ENCODE peak calls at places on chromosomes 5 and 9, in six cellular contexts. One of them, this sample, is unnamed.

GRCh38 chr9:121652037-121652837 is 803 bp downstream of the DAB2IP start:
- DNase-seq in aorta: peak; percentile 82
- DNase-seq in colonic mucosa: peak; percentile 72
- DNase-seq in mesendoderm: peak; percentile 70
- DNase-seq in upper lobe of right lung: no peak
- DNase-seq in CD8-positive, alpha-beta memory T cell: peak; percentile 21
- DNase-seq in this sample: peak; percentile 75

GRCh38 chr5:130213607-130214006 is 309.3 kb downstream of the CHSY3 start:
- DNase-seq in upper lobe of right lung: no peak
- DNase-seq in mesendoderm: no peak
- DNase-seq in colonic mucosa: no peak
- DNase-seq in CD8-positive, alpha-beta memory T cell: no peak
- DNase-seq in aorta: no peak
- DNase-seq in this sample: no peak

GRCh38 chr9:99466787-99467186 is 244.7 kb downstream of the SEC61B start:
- DNase-seq in CD8-positive, alpha-beta memory T cell: no peak
- DNase-seq in mesendoderm: no peak
- DNase-seq in aorta: no peak
- DNase-seq in colonic mucosa: no peak
- DNase-seq in upper lobe of right lung: no peak
- DNase-seq in this sample: no peak

GRCh38 chr5:113378960-113379541 is 55.7 kb downstream of the TSSK1B start:
- DNase-seq in upper lobe of right lung: no peak
- DNase-seq in colonic mucosa: peak; percentile 59
- DNase-seq in aorta: no peak
- DNase-seq in CD8-positive, alpha-beta memory T cell: peak; percentile 59
- DNase-seq in mesendoderm: peak; percentile 79
- DNase-seq in this sample: peak; percentile 78

GRCh38 chr5:143893638-143894037 is 81.7 kb downstream of the HMHB1 start:
- DNase-seq in upper lobe of right lung: no peak
- DNase-seq in aorta: no peak
- DNase-seq in colonic mucosa: no peak
- DNase-seq in mesendoderm: no peak
- DNase-seq in CD8-positive, alpha-beta memory T cell: no peak
- DNase-seq in this sample: no peak

GRCh38 chr9:93574900-93575705 is 1.3 kb upstream of the PHF2 start:
- DNase-seq in mesendoderm: peak; percentile 23
- DNase-seq in upper lobe of right lung: no peak
- DNase-seq in CD8-positive, alpha-beta memory T cell: no peak
- DNase-seq in aorta: no peak
- DNase-seq in colonic mucosa: no peak
- DNase-seq in this sample: peak; percentile 75

GRCh38 chr5:76608833-76609232 is 14.4 kb downstream of the F2RL2 start:
- DNase-seq in colonic mucosa: no peak
- DNase-seq in CD8-positive, alpha-beta memory T cell: no peak
- DNase-seq in aorta: no peak
- DNase-seq in upper lobe of right lung: no peak
- DNase-seq in mesendoderm: peak; percentile 30
- DNase-seq in this sample: no peak

GRCh38 chr5:150641006-150641570 is 628 bp downstream of the SYNPO start:
- DNase-seq in mesendoderm: no peak
- DNase-seq in upper lobe of right lung: no peak
- DNase-seq in CD8-positive, alpha-beta memory T cell: no peak
- DNase-seq in aorta: peak; percentile 91
- DNase-seq in colonic mucosa: no peak
- DNase-seq in this sample: no peak

GRCh38 chr9:38216572-38216971 is 147.5 kb upstream of the SHB start:
- DNase-seq in CD8-positive, alpha-beta memory T cell: no peak
- DNase-seq in upper lobe of right lung: no peak
- DNase-seq in mesendoderm: no peak
- DNase-seq in aorta: no peak
- DNase-seq in colonic mucosa: no peak
- DNase-seq in this sample: no peak

GRCh38 chr5:1731091-1731639 is 68.5 kb downstream of the MRPL36 start:
- DNase-seq in colonic mucosa: peak; percentile 8
- DNase-seq in upper lobe of right lung: peak; percentile 28
- DNase-seq in mesendoderm: no peak
- DNase-seq in aorta: peak; percentile 36
- DNase-seq in CD8-positive, alpha-beta memory T cell: no peak
- DNase-seq in this sample: peak; percentile 28

GRCh38 chr9:37430841-37431597 is 8.5 kb downstream of the GRHPR start:
- DNase-seq in colonic mucosa: no peak
- DNase-seq in mesendoderm: peak; percentile 60
- DNase-seq in CD8-positive, alpha-beta memory T cell: no peak
- DNase-seq in aorta: peak; percentile 55
- DNase-seq in upper lobe of right lung: no peak
- DNase-seq in this sample: peak; percentile 80

GRCh38 chr5:151014680-151015343 is 5.6 kb upstream of the GPX3 start:
- DNase-seq in colonic mucosa: no peak
- DNase-seq in CD8-positive, alpha-beta memory T cell: no peak
- DNase-seq in mesendoderm: no peak
- DNase-seq in aorta: no peak
- DNase-seq in upper lobe of right lung: no peak
- DNase-seq in this sample: no peak

GRCh38 chr5:143023447-143024096 is 253.4 kb downstream of the ARHGAP26 start:
- DNase-seq in upper lobe of right lung: no peak
- DNase-seq in aorta: no peak
- DNase-seq in mesendoderm: no peak
- DNase-seq in CD8-positive, alpha-beta memory T cell: peak; percentile 48
- DNase-seq in colonic mucosa: no peak
- DNase-seq in this sample: no peak

GRCh38 chr5:9194509-9194908 is 351.4 kb downstream of the SEMA5A start:
- DNase-seq in aorta: no peak
- DNase-seq in CD8-positive, alpha-beta memory T cell: no peak
- DNase-seq in upper lobe of right lung: no peak
- DNase-seq in mesendoderm: no peak
- DNase-seq in colonic mucosa: no peak
- DNase-seq in this sample: no peak

GRCh38 chr9:87662808-87663528 is 63.0 kb upstream of the CTSL start:
- DNase-seq in mesendoderm: peak; percentile 94
- DNase-seq in upper lobe of right lung: peak; percentile 91
- DNase-seq in CD8-positive, alpha-beta memory T cell: no peak
- DNase-seq in aorta: peak; percentile 93
- DNase-seq in colonic mucosa: peak; percentile 90
- DNase-seq in this sample: peak; percentile 95

GRCh38 chr9:68852941-68853340 is 147.9 kb downstream of the PIP5K1B start:
- DNase-seq in CD8-positive, alpha-beta memory T cell: no peak
- DNase-seq in colonic mucosa: no peak
- DNase-seq in aorta: no peak
- DNase-seq in mesendoderm: no peak
- DNase-seq in upper lobe of right lung: no peak
- DNase-seq in this sample: no peak

GRCh38 chr5:142275496-142275895 is 49.3 kb downstream of the SPRY4 start:
- DNase-seq in CD8-positive, alpha-beta memory T cell: no peak
- DNase-seq in aorta: no peak
- DNase-seq in colonic mucosa: no peak
- DNase-seq in mesendoderm: no peak
- DNase-seq in upper lobe of right lung: no peak
- DNase-seq in this sample: no peak

GRCh38 chr5:72523960-72524582 is 16.9 kb upstream of the ZNF366 start:
- DNase-seq in aorta: no peak
- DNase-seq in mesendoderm: peak; percentile 78
- DNase-seq in CD8-positive, alpha-beta memory T cell: no peak
- DNase-seq in upper lobe of right lung: no peak
- DNase-seq in colonic mucosa: no peak
- DNase-seq in this sample: peak; percentile 31

GRCh38 chr9:20608582-20608981 is 13.7 kb downstream of the MLLT3 start:
- DNase-seq in upper lobe of right lung: no peak
- DNase-seq in aorta: no peak
- DNase-seq in CD8-positive, alpha-beta memory T cell: no peak
- DNase-seq in mesendoderm: no peak
- DNase-seq in colonic mucosa: no peak
- DNase-seq in this sample: no peak

GRCh38 chr5:139588962-139589361 is 27.8 kb downstream of the UBE2D2 start:
- DNase-seq in CD8-positive, alpha-beta memory T cell: no peak
- DNase-seq in upper lobe of right lung: no peak
- DNase-seq in aorta: no peak
- DNase-seq in colonic mucosa: no peak
- DNase-seq in mesendoderm: peak; percentile 25
- DNase-seq in this sample: no peak

GRCh38 chr5:139597134-139597533 is 36.0 kb downstream of the UBE2D2 start:
- DNase-seq in colonic mucosa: no peak
- DNase-seq in mesendoderm: no peak
- DNase-seq in upper lobe of right lung: no peak
- DNase-seq in CD8-positive, alpha-beta memory T cell: no peak
- DNase-seq in aorta: no peak
- DNase-seq in this sample: no peak

GRCh38 chr5:139592289-139592688 is 31.1 kb downstream of the UBE2D2 start:
- DNase-seq in colonic mucosa: no peak
- DNase-seq in aorta: no peak
- DNase-seq in upper lobe of right lung: no peak
- DNase-seq in mesendoderm: no peak
- DNase-seq in CD8-positive, alpha-beta memory T cell: no peak
- DNase-seq in this sample: peak; percentile 22

DNA sequence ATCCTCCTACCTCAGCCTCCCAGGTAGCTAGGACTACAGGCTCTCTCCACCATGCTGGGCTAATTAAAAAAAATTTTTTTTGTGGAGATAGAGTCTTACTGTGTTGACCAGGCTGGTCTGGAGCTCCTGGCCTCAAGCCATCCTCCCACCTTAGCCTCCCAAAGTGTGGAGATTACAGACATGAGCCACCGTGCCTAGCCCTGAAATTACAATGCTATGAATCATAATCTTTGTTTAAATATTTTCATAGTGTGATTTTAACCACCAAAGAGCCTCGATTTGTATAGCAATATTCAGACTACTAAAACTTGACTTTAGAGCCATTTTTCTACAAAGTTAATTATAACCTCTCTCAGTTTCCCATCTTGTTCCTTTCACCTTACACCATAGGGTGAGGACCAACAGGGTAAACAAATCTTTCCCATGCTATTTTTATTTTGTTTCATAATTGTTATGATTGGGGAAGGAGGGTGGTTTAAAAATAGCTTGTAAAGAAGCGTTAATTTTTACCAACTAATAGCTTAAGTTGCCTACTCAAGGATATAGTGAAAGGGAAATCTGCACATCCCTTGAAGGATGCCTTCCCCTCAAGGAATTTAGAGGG is 32.7 kb downstream of the UBE2D2 start:
- DNase-seq in aorta: no peak
- DNase-seq in mesendoderm: no peak
- DNase-seq in colonic mucosa: no peak
- DNase-seq in upper lobe of right lung: no peak
- DNase-seq in CD8-positive, alpha-beta memory T cell: no peak
- DNase-seq in this sample: no peak
- H3K4me3 ChIP-seq in aorta: no peak overlapping the region
- H3K4me3 ChIP-seq in mesendoderm: no peak overlapping the region
- H3K4me3 ChIP-seq in colonic mucosa: no peak overlapping the region
- H3K4me3 ChIP-seq in upper lobe of right lung: no peak overlapping the region
- H3K4me3 ChIP-seq in CD8-positive, alpha-beta memory T cell: no peak overlapping the region
- H3K4me3 ChIP-seq in this sample: no peak overlapping the region

GRCh38 chr5:60517094-60517694 is 182.8 kb downstream of the DEPDC1B start:
- DNase-seq in mesendoderm: no peak
- DNase-seq in colonic mucosa: no peak
- DNase-seq in aorta: no peak
- DNase-seq in CD8-positive, alpha-beta memory T cell: no peak
- DNase-seq in upper lobe of right lung: no peak
- DNase-seq in this sample: no peak

GRCh38 chr5:60517850-60518249 is 182.1 kb downstream of the DEPDC1B start:
- DNase-seq in CD8-positive, alpha-beta memory T cell: no peak
- DNase-seq in aorta: no peak
- DNase-seq in mesendoderm: no peak
- DNase-seq in upper lobe of right lung: no peak
- DNase-seq in colonic mucosa: no peak
- DNase-seq in this sample: no peak

GRCh38 chr5:60514152-60514551 is 185.8 kb downstream of the DEPDC1B start:
- DNase-seq in CD8-positive, alpha-beta memory T cell: no peak
- DNase-seq in aorta: no peak
- DNase-seq in colonic mucosa: no peak
- DNase-seq in mesendoderm: no peak
- DNase-seq in upper lobe of right lung: no peak
- DNase-seq in this sample: no peak

GRCh38 chr5:60519372-60519771 is 180.6 kb downstream of the DEPDC1B start:
- DNase-seq in aorta: no peak
- DNase-seq in CD8-positive, alpha-beta memory T cell: no peak
- DNase-seq in colonic mucosa: no peak
- DNase-seq in mesendoderm: no peak
- DNase-seq in upper lobe of right lung: no peak
- DNase-seq in this sample: no peak

GRCh38 chr5:60516688-60517087 is 183.3 kb downstream of the DEPDC1B start:
- DNase-seq in colonic mucosa: no peak
- DNase-seq in mesendoderm: no peak
- DNase-seq in CD8-positive, alpha-beta memory T cell: no peak
- DNase-seq in aorta: no peak
- DNase-seq in upper lobe of right lung: no peak
- DNase-seq in this sample: no peak
- H3K27me3 ChIP-seq in colonic mucosa: no peaks in the 10 kb centered on the region
- H3K27me3 ChIP-seq in mesendoderm: no peaks in the 10 kb centered on the region
- H3K27me3 ChIP-seq in CD8-positive, alpha-beta memory T cell: no peaks in the 10 kb centered on the region
- H3K27me3 ChIP-seq in aorta: no peaks in the 10 kb centered on the region
- H3K27me3 ChIP-seq in upper lobe of right lung: no peaks in the 10 kb centered on the region
- H3K27me3 ChIP-seq in this sample: no peaks in the 10 kb centered on the region

GRCh38 chr5:124961517-124961916 is 215.1 kb upstream of the ZNF608 start:
- DNase-seq in aorta: no peak
- DNase-seq in colonic mucosa: no peak
- DNase-seq in CD8-positive, alpha-beta memory T cell: no peak
- DNase-seq in mesendoderm: no peak
- DNase-seq in upper lobe of right lung: no peak
- DNase-seq in this sample: no peak

GRCh38 chr5:124963236-124963929 is 216.9 kb upstream of the ZNF608 start:
- DNase-seq in CD8-positive, alpha-beta memory T cell: no peak
- DNase-seq in colonic mucosa: no peak
- DNase-seq in upper lobe of right lung: no peak
- DNase-seq in mesendoderm: peak; percentile 74
- DNase-seq in aorta: no peak
- DNase-seq in this sample: peak; percentile 77

GRCh38 chr5:124957063-124957462 is 210.6 kb upstream of the ZNF608 start:
- DNase-seq in colonic mucosa: no peak
- DNase-seq in aorta: no peak
- DNase-seq in mesendoderm: no peak
- DNase-seq in CD8-positive, alpha-beta memory T cell: no peak
- DNase-seq in upper lobe of right lung: no peak
- DNase-seq in this sample: no peak

GRCh38 chr5:124960266-124960665 is 213.8 kb upstream of the ZNF608 start:
- DNase-seq in aorta: no peak
- DNase-seq in mesendoderm: no peak
- DNase-seq in upper lobe of right lung: no peak
- DNase-seq in CD8-positive, alpha-beta memory T cell: no peak
- DNase-seq in colonic mucosa: no peak
- DNase-seq in this sample: no peak

GRCh38 chr5:124962735-124963134 is 216.3 kb upstream of the ZNF608 start:
- DNase-seq in colonic mucosa: no peak
- DNase-seq in CD8-positive, alpha-beta memory T cell: no peak
- DNase-seq in aorta: no peak
- DNase-seq in upper lobe of right lung: no peak
- DNase-seq in mesendoderm: no peak
- DNase-seq in this sample: peak; percentile 43
- H3K36me3 ChIP-seq in colonic mucosa: no peaks in the 10 kb centered on the region
- H3K36me3 ChIP-seq in CD8-positive, alpha-beta memory T cell: no peaks in the 10 kb centered on the region
- H3K36me3 ChIP-seq in aorta: no peaks in the 10 kb centered on the region
- H3K36me3 ChIP-seq in upper lobe of right lung: no peaks in the 10 kb centered on the region
- H3K36me3 ChIP-seq in mesendoderm: no peaks in the 10 kb centered on the region
- H3K36me3 ChIP-seq in this sample: no peaks in the 10 kb centered on the region

DNA sequence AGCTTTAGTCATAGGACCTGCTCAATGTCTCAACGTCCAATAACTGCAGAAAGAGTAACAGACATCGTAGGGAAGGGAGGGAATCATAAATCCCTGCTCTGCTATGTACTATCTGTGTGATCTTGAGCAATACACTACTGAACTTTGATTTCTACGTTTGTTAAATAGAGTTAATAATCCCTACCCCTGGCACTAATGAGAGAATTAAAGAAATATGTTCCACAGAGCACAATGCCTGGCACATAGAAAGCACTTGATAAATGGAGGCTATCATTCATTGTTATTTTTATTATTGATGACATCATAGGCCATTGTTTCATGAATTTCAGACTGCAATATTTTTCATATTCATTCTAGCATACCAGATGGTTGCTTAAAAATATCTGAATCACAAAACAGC is 108.7 kb downstream of the EBF1 start:
- DNase-seq in mesendoderm: no peak
- DNase-seq in aorta: no peak
- DNase-seq in CD8-positive, alpha-beta memory T cell: no peak
- DNase-seq in colonic mucosa: no peak
- DNase-seq in upper lobe of right lung: no peak
- DNase-seq in this sample: no peak
- H3K4me3 ChIP-seq in mesendoderm: no peak overlapping the region
- H3K4me3 ChIP-seq in aorta: no peak overlapping the region
- H3K4me3 ChIP-seq in CD8-positive, alpha-beta memory T cell: no peak overlapping the region
- H3K4me3 ChIP-seq in colonic mucosa: no peak overlapping the region
- H3K4me3 ChIP-seq in upper lobe of right lung: no peak overlapping the region
- H3K4me3 ChIP-seq in this sample: no peak overlapping the region